ENCODE peak calls at places on chromosomes 11 and 22, in five cellular contexts. D is HuH-7.5, U is choroid plexus epithelial cell, J is AG04449, H is T-helper 9 cell. Z is an unnamed sample.

GRCh38 chr11:43904737-43905515 is 24.3 kb downstream of the ALKBH3 start:
- DNase-seq in D (no peak), U (peak; percentile 88), J (no peak), H (no peak), Z (no peak)

GRCh38 chr11:61011239-61011870 is 39.9 kb downstream of the CD6 start:
- DNase-seq in D (no peak), U (no peak), J (no peak), H (no peak), Z (no peak)

GRCh38 chr22:49753961-49754673 is 73.6 kb downstream of the BRD1 start:
- DNase-seq in D (no peak), U (no peak), J (no peak), H (no peak), Z (no peak)

GRCh38 chr22:31162015-31162765 is 2.2 kb downstream of the RNF185 start:
- DNase-seq in D (no peak), U (peak; percentile 38), J (no peak), H (no peak), Z (no peak)

GRCh38 chr11:26030419-26030818 is 301.5 kb upstream of the ANO3 start:
- DNase-seq in D (no peak), U (no peak), J (no peak), H (no peak), Z (no peak)

GRCh38 chr11:117421041-117421440 is 93.4 kb downstream of the CEP164 start:
- DNase-seq in D (no peak), U (no peak), J (no peak), H (no peak), Z (no peak)

GRCh38 chr11:70915158-70915795 is 337.1 kb downstream of the SHANK2 start:
- DNase-seq in D (no peak), U (no peak), J (no peak), H (no peak), Z (no peak)

GRCh38 chr11:8021920-8022319 is 34.8 kb downstream of the EIF3F start:
- DNase-seq in D (no peak), U (no peak), J (no peak), H (no peak), Z (no peak)

GRCh38 chr22:30266445-30267381 is at the start of gene OSM:
- DNase-seq in D (no peak), U (no peak), J (no peak), H (peak; percentile 55), Z (no peak)

GRCh38 chr11:48012051-48012391 is 31.7 kb downstream of the PTPRJ start:
- DNase-seq in D (no peak), U (no peak), J (no peak), H (peak; percentile 45), Z (no peak)

GRCh38 chr11:35393093-35393492 is 26.3 kb downstream of the SLC1A2 start:
- DNase-seq in D (no peak), U (no peak), J (no peak), H (no peak), Z (no peak)

GRCh38 chr22:23824476-23825245 is 14.1 kb downstream of the DERL3 start:
- DNase-seq in D (no peak), U (no peak), J (no peak), H (no peak), Z (no peak)

GRCh38 chr22:21775061-21775460 is 39.5 kb upstream of the YPEL1 start:
- DNase-seq in D (no peak), U (no peak), J (no peak), H (no peak), Z (no peak)

GRCh38 chr22:22886546-22886945 is 1.1 kb upstream of the IGLL5 start:
- DNase-seq in D (no peak), U (no peak), J (no peak), H (no peak), Z (no peak)

GRCh38 chr11:118522571-118523072 is 4.7 kb upstream of the TTC36 start:
- DNase-seq in D (peak; percentile 66), U (peak; percentile 66), J (no peak), H (no peak), Z (no peak)

GRCh38 chr22:23079814-23080521 is 9.6 kb downstream of the GNAZ start:
- DNase-seq in D (no peak), U (no peak), J (no peak), H (no peak), Z (no peak)

GRCh38 chr11:79697905-79698304 is 257.1 kb upstream of the TENM4 start:
- DNase-seq in D (no peak), U (no peak), J (no peak), H (no peak), Z (no peak)

GRCh38 chr11:126992065-126992803 is 8.3 kb downstream of the KIRREL3 start:
- DNase-seq in D (no peak), U (peak; percentile 18), J (peak; percentile 98), H (no peak), Z (peak; percentile 90)

GRCh38 chr22:43867839-43868652 is 5.7 kb upstream of the SULT4A1 start:
- DNase-seq in D (peak; percentile 69), U (peak; percentile 68), J (no peak), H (peak; percentile 8), Z (peak; percentile 6)